ENCODE peak calls at places on chromosomes 3 and 15, in ten cellular contexts. D is progenitor cell of endocrine pancreas, P is HCT116, J is GM13977, M is body of pancreas, U is mesothelial cell of epicardium, V is GM06990, T is neural crest cell, O is HFFc6, L is GM12864. Z is an unnamed sample.

GRCh38 chr15:66940368-66940767 is 125.0 kb upstream of the SMAD3 start:
- DNase-seq in P (no peak), D (no peak), L (no peak), J (peak), V (no peak), O (peak), U (no peak), T (no peak), M (no peak), Z (no peak)

GRCh38 chr15:82959423-82959822 is 6.9 kb upstream of the HOMER2 start:
- DNase-seq in O (no peak), D (no peak), U (no peak), T (no peak), L (no peak), M (peak), P (no peak), V (no peak), J (no peak), Z (no peak)

GRCh38 chr15:56411122-56411749 is 46.0 kb downstream of the TEX9 start:
- DNase-seq in P (no peak), L (no peak), D (no peak), U (no peak), T (no peak), V (no peak), J (no peak), O (no peak), M (no peak), Z (no peak)

GRCh38 chr15:70493787-70494514 is 269.4 kb downstream of the UACA start:
- DNase-seq in V (no peak), L (no peak), O (peak), P (no peak), U (no peak), D (no peak), M (no peak), J (no peak), T (no peak), Z (no peak)

GRCh38 chr15:28943611-28944230 is 57.9 kb downstream of the APBA2 start:
- DNase-seq in M (no peak), V (no peak), U (no peak), J (no peak), T (no peak), D (no peak), L (no peak), O (no peak), P (no peak), Z (no peak)

GRCh38 chr3:8638994-8639393 is 5.6 kb downstream of the SSUH2 start:
- DNase-seq in O (no peak), L (no peak), J (no peak), U (no peak), T (peak), P (no peak), V (no peak), M (no peak), D (no peak), Z (no peak)

GRCh38 chr15:76168237-76168984 is 108.6 kb downstream of the TMEM266 start:
- DNase-seq in T (no peak), P (no peak), V (no peak), J (no peak), L (no peak), M (no peak), U (no peak), D (no peak), O (no peak), Z (no peak)

GRCh38 chr3:128456776-128457715 is 9.6 kb downstream of the DNAJB8 start:
- DNase-seq in J (no peak), D (no peak), O (no peak), P (no peak), V (no peak), L (no peak), M (no peak), U (no peak), T (no peak), Z (no peak)

GRCh38 chr3:150786791-150787190 is 23.8 kb upstream of the SIAH2 start:
- DNase-seq in L (no peak), J (no peak), P (no peak), D (no peak), M (no peak), O (no peak), T (no peak), V (no peak), U (no peak), Z (no peak)

GRCh38 chr3:49616491-49616941 is 57.6 kb upstream of the APEH start:
- DNase-seq in U (peak), T (no peak), V (no peak), D (no peak), O (peak), L (no peak), M (no peak), P (no peak), J (no peak), Z (no peak)

GRCh38 chr15:95429345-95429744 is 901.2 kb upstream of the NR2F2 start:
- DNase-seq in T (no peak), M (no peak), O (no peak), D (no peak), V (no peak), P (no peak), J (no peak), U (no peak), L (no peak), Z (no peak)

GRCh38 chr3:12644297-12644937 is 19.5 kb downstream of the RAF1 start:
- DNase-seq in M (no peak), J (no peak), O (peak), P (no peak), D (no peak), L (no peak), U (no peak), T (no peak), V (no peak), Z (no peak)

GRCh38 chr3:100516843-100517242 is 24.4 kb downstream of the TMEM45A start:
- DNase-seq in J (no peak), M (no peak), D (no peak), T (no peak), O (peak), P (no peak), U (no peak), V (no peak), L (no peak), Z (no peak)

GRCh38 chr3:118550122-118550521 is 484.5 kb downstream of the IGSF11 start:
- DNase-seq in T (no peak), O (no peak), L (no peak), D (no peak), V (no peak), P (no peak), U (no peak), M (no peak), J (no peak), Z (peak)

GRCh38 chr3:117488983-117489382 is 779.4 kb downstream of the TUSC7 start:
- DNase-seq in O (no peak), J (no peak), U (no peak), M (no peak), L (no peak), D (no peak), P (no peak), V (no peak), T (no peak), Z (peak)

GRCh38 chr3:27615555-27615954 is 106.6 kb downstream of the EOMES start:
- DNase-seq in L (no peak), P (no peak), D (no peak), M (no peak), T (no peak), V (no peak), U (no peak), J (no peak), O (no peak), Z (no peak)

GRCh38 chr15:41903782-41904181 is 9.9 kb upstream of the SPTBN5 start:
- DNase-seq in L (no peak), T (no peak), P (no peak), M (no peak), U (no peak), O (no peak), D (no peak), J (no peak), V (no peak), Z (no peak)

GRCh38 chr3:190319660-190320059 is 2.6 kb downstream of the CLDN1 start:
- DNase-seq in T (no peak), M (peak), U (no peak), O (no peak), V (no peak), P (no peak), J (no peak), L (no peak), D (no peak), Z (no peak)

GRCh38 chr3:27105904-27106303 is 263.3 kb downstream of the NEK10 start:
- DNase-seq in D (no peak), O (no peak), M (no peak), V (no peak), T (peak), P (no peak), L (no peak), J (no peak), U (no peak), Z (peak)

GRCh38 chr3:35184775-35185174 is 454.6 kb upstream of the ARPP21 start:
- DNase-seq in D (no peak), M (no peak), O (no peak), T (no peak), U (no peak), L (no peak), V (no peak), J (no peak), P (no peak), Z (no peak)

GRCh38 chr15:76285241-76285825 is 25.9 kb downstream of the ETFA start:
- DNase-seq in P (no peak), L (no peak), D (no peak), M (no peak), O (peak), U (no peak), T (no peak), J (peak), V (no peak), Z (peak)

GRCh38 chr15:78212008-78212407 is 22.4 kb downstream of the ACSBG1 start:
- DNase-seq in O (no peak), M (no peak), D (no peak), V (no peak), J (no peak), U (peak), T (no peak), P (no peak), L (no peak), Z (no peak)

GRCh38 chr15:26974120-26974780 is 3.3 kb downstream of the GABRG3 start:
- DNase-seq in M (no peak), T (no peak), P (no peak), O (no peak), D (no peak), U (no peak), V (no peak), J (no peak), L (no peak), Z (peak)

GRCh38 chr15:98906712-98907083 is 100.9 kb downstream of the PGPEP1L start:
- DNase-seq in U (no peak), P (no peak), V (no peak), J (no peak), L (no peak), D (no peak), T (no peak), M (peak), O (peak), Z (no peak)

GRCh38 chr3:145124886-145125285 is 1036.1 kb downstream of the PLOD2 start:
- DNase-seq in U (no peak), J (no peak), P (no peak), T (no peak), V (no peak), L (no peak), O (no peak), D (no peak), M (no peak), Z (no peak)

GRCh38 chr3:172193436-172193835 is 154.1 kb downstream of the FNDC3B start:
- DNase-seq in D (no peak), O (no peak), U (no peak), M (no peak), J (no peak), P (no peak), T (no peak), L (no peak), V (no peak), Z (no peak)

GRCh38 chr3:81485444-81485865 is 276.0 kb downstream of the GBE1 start:
- DNase-seq in O (peak), L (peak), D (no peak), T (no peak), V (peak), U (no peak), J (peak), M (no peak), P (no peak), Z (no peak)

GRCh38 chr15:28106294-28107110 is 7.4 kb upstream of the OCA2 start:
- DNase-seq in V (no peak), U (no peak), L (no peak), M (no peak), J (peak), T (no peak), P (no peak), D (no peak), O (no peak), Z (peak)

GRCh38 chr15:60407406-60407805 is 9.6 kb upstream of the ANXA2 start:
- DNase-seq in L (no peak), D (no peak), U (no peak), P (no peak), V (no peak), J (no peak), M (no peak), O (peak), T (no peak), Z (no peak)

GRCh38 chr3:148757238-148757930 is 59.7 kb downstream of the AGTR1 start:
- DNase-seq in L (no peak), D (no peak), M (no peak), P (no peak), O (peak), V (no peak), U (no peak), T (no peak), J (no peak), Z (no peak)

GRCh38 chr3:100993309-100993708 is at the start of gene ABI3BP:
- DNase-seq in J (no peak), M (peak), V (no peak), L (no peak), U (peak), P (peak), T (no peak), D (no peak), O (peak), Z (peak)

GRCh38 chr3:6220361-6220957 is 640.5 kb upstream of the GRM7 start:
- DNase-seq in V (no peak), L (no peak), P (no peak), J (no peak), U (no peak), O (no peak), T (no peak), D (no peak), M (no peak), Z (no peak)

GRCh38 chr15:90994059-90994416 is 297 bp downstream of the PRC1 start:
- DNase-seq in T (peak), O (no peak), U (no peak), V (no peak), J (peak), P (no peak), L (no peak), M (peak), D (peak), Z (peak)

GRCh38 chr3:160695906-160696305 is 18.9 kb downstream of the ARL14 start:
- DNase-seq in P (no peak), U (no peak), T (no peak), M (no peak), L (no peak), O (peak), J (no peak), V (no peak), D (no peak), Z (no peak)

GRCh38 chr3:193974147-193974546 is 161.8 kb upstream of the HES1 start:
- DNase-seq in J (no peak), P (no peak), L (no peak), M (no peak), V (no peak), T (no peak), D (no peak), O (peak), U (no peak), Z (no peak)

GRCh38 chr3:128521715-128522114 is 28.7 kb upstream of the GATA2 start:
- DNase-seq in O (no peak), U (no peak), M (no peak), V (no peak), L (no peak), T (no peak), D (no peak), P (no peak), J (no peak), Z (no peak)

GRCh38 chr15:59817834-59818233 is 128.7 kb upstream of the BNIP2 start:
- DNase-seq in J (no peak), T (no peak), U (no peak), D (no peak), V (no peak), M (no peak), L (no peak), O (no peak), P (no peak), Z (no peak)

GRCh38 chr3:114212646-114213045 is 24.7 kb downstream of the ZNF80 start:
- DNase-seq in T (no peak), M (no peak), O (no peak), L (no peak), U (no peak), V (no peak), P (no peak), D (no peak), J (no peak), Z (no peak)

GRCh38 chr3:114214542-114215341 is 22.6 kb downstream of the ZNF80 start:
- DNase-seq in L (no peak), O (no peak), T (no peak), P (no peak), U (no peak), V (peak), J (peak), M (no peak), D (no peak), Z (no peak)

GRCh38 chr3:114213262-114213668 is 24.1 kb downstream of the ZNF80 start:
- DNase-seq in U (no peak), M (no peak), T (no peak), D (no peak), V (no peak), O (peak), J (no peak), P (no peak), L (no peak), Z (no peak)

GRCh38 chr3:114216186-114216970 is 21.0 kb downstream of the ZNF80 start:
- DNase-seq in D (no peak), U (no peak), O (peak), J (no peak), T (no peak), M (no peak), L (no peak), P (no peak), V (no peak), Z (no peak)

GRCh38 chr3:114213669-114214541 is 23.5 kb downstream of the ZNF80 start:
- DNase-seq in M (no peak), T (no peak), L (peak), P (no peak), O (peak), U (no peak), J (peak), D (no peak), V (peak), Z (no peak)
- TF ChIP-seq CTCF in M (no peak), T (no peak), L (peak), P (no peak), O (peak), U (no peak), J (peak), D (no peak), V (peak), Z (no peak)

GRCh38 chr3:107643038-107643883 is 120.5 kb downstream of the BBX start:
- DNase-seq in M (no peak), O (no peak), U (no peak), D (no peak), T (no peak), L (no peak), J (no peak), V (no peak), P (no peak), Z (no peak)
- TF ChIP-seq CTCF in M (no peak), O (peak), U (no peak), D (peak), T (peak), L (peak), J (peak), V (peak), P (peak), Z (no peak)

GRCh38 chr3:152073267-152073666 is 195.5 kb upstream of the MBNL1 start:
- DNase-seq in O (peak), P (no peak), V (no peak), D (no peak), U (no peak), T (no peak), M (no peak), L (no peak), J (no peak), Z (no peak)
- TF ChIP-seq CTCF in O (peak), P (no peak), V (no peak), D (no peak), U (no peak), T (no peak), M (peak), L (no peak), J (no peak), Z (no peak)

GRCh38 chr3:4083225-4084015 is 219.7 kb upstream of the SETMAR start:
- DNase-seq in U (no peak), V (no peak), L (no peak), O (no peak), P (no peak), M (no peak), T (no peak), J (no peak), D (no peak), Z (no peak)
- TF ChIP-seq CTCF in U (no peak), V (no peak), L (no peak), O (no peak), P (no peak), M (no peak), T (no peak), J (no peak), D (no peak), Z (no peak)

DNA sequence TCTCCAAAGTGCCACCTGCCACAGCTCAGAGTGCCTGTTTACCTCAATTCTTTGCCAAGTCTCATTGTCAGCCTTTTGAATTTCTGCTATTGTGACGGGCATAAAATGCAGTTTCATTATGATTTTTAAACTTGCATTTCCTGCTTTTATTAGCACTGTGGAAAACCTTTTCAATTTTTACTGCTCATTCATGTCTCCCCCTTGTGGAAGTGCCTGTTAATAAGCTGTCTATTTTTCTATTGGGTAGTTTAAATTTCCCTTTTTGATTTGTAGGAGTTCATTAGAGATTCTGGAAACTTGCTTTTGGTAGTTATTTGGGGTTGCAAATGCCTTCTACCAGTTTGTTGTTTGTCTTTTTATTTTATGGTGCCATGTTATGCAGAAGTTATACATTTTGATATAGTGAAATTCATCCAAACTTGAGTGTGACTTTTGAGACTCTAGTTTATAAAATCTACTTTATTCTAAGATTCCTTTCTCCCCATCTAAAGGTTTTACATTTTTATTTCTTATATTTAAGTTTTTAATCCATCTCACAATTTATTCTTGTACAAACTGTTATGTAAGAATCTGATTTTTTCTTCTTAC is 53.9 kb upstream of the FRMD4B start:
- DNase-seq in U (no peak), L (no peak), J (peak), V (peak), D (no peak), P (peak), M (no peak), O (no peak), T (no peak), Z (no peak)
- TF ChIP-seq CTCF in U (peak), L (peak), J (peak), V (peak), D (peak), P (peak), M (peak), O (peak), T (peak), Z (peak)

GRCh38 chr3:48151058-48151806 is 37.0 kb downstream of the CDC25A start:
- DNase-seq in P (peak), T (peak), J (peak), U (peak), V (peak), L (peak), D (peak), M (peak), O (peak), Z (peak)

GRCh38 chr3:48157215-48157840 is 30.9 kb downstream of the CDC25A start:
- DNase-seq in D (no peak), M (no peak), P (peak), T (no peak), L (no peak), J (no peak), U (no peak), O (peak), V (no peak), Z (no peak)

GRCh38 chr3:48155122-48155521 is 33.1 kb downstream of the CDC25A start:
- DNase-seq in M (no peak), T (no peak), O (peak), L (no peak), D (no peak), U (no peak), P (peak), J (no peak), V (no peak), Z (no peak)

DNA sequence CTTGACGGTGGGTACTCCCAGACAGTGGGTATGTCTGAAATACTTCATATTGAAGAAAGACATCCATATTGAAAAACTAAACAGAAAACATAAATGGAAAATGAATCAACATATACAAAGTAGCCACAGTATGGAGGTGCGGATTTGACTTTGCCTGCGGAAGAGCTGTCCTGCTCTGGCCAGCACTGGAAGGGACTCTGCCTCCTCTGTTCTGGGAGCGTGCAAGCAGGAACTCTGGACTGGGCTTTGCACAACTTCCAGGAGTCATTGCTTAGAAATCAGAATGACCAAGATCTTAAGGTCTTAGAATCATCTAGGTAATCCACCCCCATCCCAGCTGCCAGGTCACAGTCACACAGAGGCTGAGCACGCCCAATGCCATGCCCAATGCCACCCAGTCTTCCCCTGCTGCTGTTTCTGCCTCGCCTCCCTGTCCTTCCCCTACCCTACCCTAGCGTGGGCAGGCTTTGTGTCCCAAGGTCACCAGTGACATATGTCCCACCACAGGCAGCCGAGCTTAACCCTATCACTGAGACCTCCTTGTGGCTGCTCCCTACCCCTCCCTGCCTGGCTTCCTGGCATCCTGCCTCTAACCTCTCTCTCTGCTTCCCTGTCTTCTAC is 36.3 kb downstream of the CDC25A start:
- DNase-seq in P (no peak), J (no peak), D (no peak), M (no peak), T (no peak), L (no peak), U (no peak), V (no peak), O (no peak), Z (no peak)
- TF ChIP-seq CTCF in P (no peak), J (no peak), D (peak), M (no peak), T (no peak), L (no peak), U (no peak), V (no peak), O (peak), Z (no peak)

Z was measured in endothelial cell.